ENCODE peak calls at places on chromosomes 12 and 14, in eight cellular contexts. Y is left lung, N is fibroblast of lung, F is adrenal gland, U is Panc1, Q is lung, B is GM23338, I is Peyer's patch. V is an unnamed sample. For H3K27me3, the result is how much of the 10 kb centered on the place peaks cover.

GRCh38 chr14:78863143-78863542 is 693.0 kb downstream of the NRXN3 start:
- DNase-seq in Y (no peak), N (peak), F (peak), U (no peak), Q (no peak), B (peak), I (no peak), V (no peak)

GRCh38 chr12:442235-442884 is 17.4 kb upstream of the B4GALNT3 start:
- DNase-seq in Y (no peak), N (peak), F (peak), U (no peak), Q (peak), B (peak), I (peak), V (peak)

GRCh38 chr12:31570880-31571279 is 20.1 kb downstream of the DENND5B start:
- DNase-seq in Y (no peak), N (no peak), F (no peak), U (no peak), Q (no peak), B (peak), I (no peak), V (no peak)

GRCh38 chr12:57429473-57430116 is 1.2 kb downstream of the R3HDM2 start:
- DNase-seq in Y (no peak), N (no peak), F (no peak), U (no peak), Q (no peak), B (no peak), I (peak), V (no peak)

GRCh38 chr12:131829795-131830334 is 1.7 kb downstream of the MMP17 start:
- DNase-seq in Y (peak), N (no peak), F (peak), U (no peak), Q (no peak), B (no peak), I (no peak), V (no peak)

GRCh38 chr12:29710104-29710503 is 73.6 kb downstream of the TMTC1 start:
- DNase-seq in Y (no peak), N (peak), F (no peak), U (no peak), Q (no peak), B (peak), I (no peak), V (no peak)

GRCh38 chr14:28264306-28264705 is 502.3 kb upstream of the FOXG1 start:
- DNase-seq in Y (no peak), N (peak), F (no peak), U (no peak), Q (no peak), B (no peak), I (no peak), V (no peak)

GRCh38 chr12:87728936-87729593 is 300.1 kb downstream of the C12orf50 start:
- DNase-seq in Y (no peak), N (peak), F (no peak), U (no peak), Q (no peak), B (no peak), I (no peak), V (no peak)

GRCh38 chr12:48875944-48876520 is 10.4 kb upstream of the RND1 start:
- DNase-seq in Y (no peak), N (peak), F (no peak), U (no peak), Q (no peak), B (no peak), I (no peak), V (no peak)

GRCh38 chr14:24398298-24398942 is 383 bp upstream of the NYNRIN start:
- DNase-seq in Y (no peak), N (no peak), F (no peak), U (no peak), Q (no peak), B (peak), I (peak), V (no peak)

GRCh38 chr12:32522322-32523221 is 123.2 kb downstream of the FGD4 start:
- DNase-seq in Y (no peak), N (peak), F (no peak), U (no peak), Q (no peak), B (no peak), I (no peak), V (no peak)

GRCh38 chr12:84502907-84503787 is 409.5 kb downstream of the SLC6A15 start:
- DNase-seq in Y (no peak), N (peak), F (peak), U (peak), Q (peak), B (peak), I (peak), V (no peak)

GRCh38 chr12:56521590-56522371 is at the start of gene RBMS2:
- DNase-seq in Y (peak), N (peak), F (peak), U (no peak), Q (peak), B (peak), I (peak), V (peak)

GRCh38 chr14:31024577-31025334 is 693 bp upstream of the AP4S1 start:
- DNase-seq in Y (no peak), N (peak), F (no peak), U (no peak), Q (no peak), B (no peak), I (no peak), V (no peak)

GRCh38 chr14:28381656-28382055 is 384.9 kb upstream of the FOXG1 start:
- DNase-seq in Y (no peak), N (peak), F (no peak), U (no peak), Q (no peak), B (no peak), I (no peak), V (no peak)

GRCh38 chr12:40646456-40646855 is 45.8 kb upstream of the CNTN1 start:
- DNase-seq in Y (no peak), N (no peak), F (no peak), U (no peak), Q (no peak), B (no peak), I (no peak), V (no peak)

GRCh38 chr12:27999521-27999920 is 27.0 kb upstream of the PTHLH start:
- DNase-seq in Y (no peak), N (peak), F (no peak), U (no peak), Q (no peak), B (no peak), I (no peak), V (no peak)

GRCh38 chr14:100603341-100604125 is 16.3 kb upstream of the BEGAIN start:
- DNase-seq in Y (no peak), N (no peak), F (no peak), U (no peak), Q (no peak), B (no peak), I (peak), V (no peak)

GRCh38 chr14:90609376-90609775 is 206.9 kb downstream of the TTC7B start:
- DNase-seq in Y (no peak), N (no peak), F (no peak), U (no peak), Q (no peak), B (no peak), I (no peak), V (no peak)

GRCh38 chr12:26691234-26691970 is 141.6 kb downstream of the ITPR2 start:
- DNase-seq in Y (no peak), N (peak), F (peak), U (peak), Q (no peak), B (peak), I (no peak), V (no peak)

GRCh38 chr14:52703225-52703624 is 3.8 kb upstream of the PSMC6 start:
- DNase-seq in Y (no peak), N (peak), F (peak), U (no peak), Q (peak), B (no peak), I (peak), V (no peak)

GRCh38 chr12:121295746-121296617 is 527 bp downstream of the CAMKK2 start:
- DNase-seq in Y (peak), N (no peak), F (no peak), U (no peak), Q (peak), B (peak), I (peak), V (peak)

GRCh38 chr14:57302883-57303282 is 34.1 kb downstream of the AP5M1 start:
- DNase-seq in Y (no peak), N (no peak), F (no peak), U (no peak), Q (no peak), B (no peak), I (no peak), V (no peak)

GRCh38 chr12:11947218-11947617 is 123.5 kb upstream of the BCL2L14 start:
- DNase-seq in Y (no peak), N (no peak), F (no peak), U (no peak), Q (no peak), B (no peak), I (no peak), V (no peak)

GRCh38 chr14:90545966-90546751 is 149.3 kb downstream of the CALM1 start:
- DNase-seq in Y (no peak), N (no peak), F (peak), U (no peak), Q (no peak), B (no peak), I (no peak), V (no peak)

GRCh38 chr12:19223018-19223417 is 93.5 kb downstream of the PLEKHA5 start:
- DNase-seq in Y (no peak), N (peak), F (no peak), U (no peak), Q (no peak), B (peak), I (no peak), V (no peak)

GRCh38 chr14:95318399-95318834 is 1.3 kb downstream of the CLMN start:
- DNase-seq in Y (no peak), N (no peak), F (no peak), U (no peak), Q (no peak), B (no peak), I (no peak), V (no peak)

GRCh38 chr14:50768220-50768619 is 62.7 kb downstream of the NIN start:
- DNase-seq in Y (no peak), N (no peak), F (no peak), U (no peak), Q (no peak), B (no peak), I (no peak), V (no peak)

GRCh38 chr12:79935624-79936040 is 735 bp upstream of the PPP1R12A start:
- DNase-seq in Y (no peak), N (peak), F (no peak), U (no peak), Q (no peak), B (peak), I (no peak), V (no peak)

GRCh38 chr12:10140001-10140400 is 10.0 kb upstream of the CLEC7A start:
- DNase-seq in Y (no peak), N (peak), F (no peak), U (no peak), Q (peak), B (peak), I (no peak), V (peak)

GRCh38 chr12:459430-460258 is at the start of gene B4GALNT3:
- DNase-seq in Y (peak), N (peak), F (peak), U (no peak), Q (peak), B (peak), I (peak), V (peak)

GRCh38 chr14:53967606-53968005 is 11.0 kb upstream of the BMP4 start:
- DNase-seq in Y (no peak), N (no peak), F (no peak), U (no peak), Q (no peak), B (no peak), I (peak), V (no peak)

GRCh38 chr14:104469591-104469990 is 110.0 kb upstream of the C14orf180 start:
- DNase-seq in Y (no peak), N (no peak), F (no peak), U (no peak), Q (no peak), B (no peak), I (no peak), V (no peak)

GRCh38 chr14:104472536-104473243 is 106.9 kb upstream of the C14orf180 start:
- DNase-seq in Y (no peak), N (no peak), F (no peak), U (no peak), Q (no peak), B (no peak), I (no peak), V (no peak)

GRCh38 chr14:104470588-104470987 is 109.0 kb upstream of the C14orf180 start:
- DNase-seq in Y (no peak), N (no peak), F (no peak), U (no peak), Q (no peak), B (no peak), I (no peak), V (no peak)

GRCh38 chr14:104472073-104472472 is 107.5 kb upstream of the C14orf180 start:
- DNase-seq in Y (no peak), N (no peak), F (no peak), U (no peak), Q (no peak), B (no peak), I (no peak), V (no peak)

DNA sequence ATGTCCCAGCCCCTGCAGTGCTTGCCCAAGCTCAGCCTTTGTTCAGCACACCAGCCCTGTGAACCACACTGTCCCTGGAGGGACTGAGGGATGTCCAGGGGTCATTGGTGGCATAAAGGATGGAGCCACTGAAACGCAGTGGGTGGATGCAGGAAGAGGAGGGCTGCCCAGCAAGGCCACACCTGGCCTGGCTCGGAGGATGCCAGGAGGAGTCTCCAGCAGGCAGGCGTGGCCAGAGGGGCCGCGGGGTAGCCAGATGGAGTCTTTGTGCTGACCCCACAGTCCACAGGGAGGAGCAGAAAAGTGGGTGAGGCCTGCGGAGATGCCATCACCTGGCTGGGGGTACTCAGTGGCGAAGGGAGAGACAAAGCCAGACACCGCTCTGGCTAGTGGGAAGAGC is 108.5 kb upstream of the C14orf180 start:
- DNase-seq in Y (no peak), N (no peak), F (no peak), U (no peak), Q (no peak), B (no peak), I (no peak), V (no peak)
- H3K27me3 ChIP-seq in Y (under half), N (under half), F (under half), U (under half), Q (under half), B (under half), I (under half), V (under half)

GRCh38 chr12:3973269-3973884 is 100.2 kb upstream of the PARP11 start:
- DNase-seq in Y (no peak), N (no peak), F (no peak), U (no peak), Q (no peak), B (no peak), I (no peak), V (no peak)
- H3K27ac ChIP-seq in Y (no peak), N (no peak), F (no peak), U (no peak), Q (no peak), B (no peak), I (no peak), V (peak)

GRCh38 chr14:68978550-68978911 is 571 bp downstream of the ACTN1 start:
- DNase-seq in Y (peak), N (peak), F (peak), U (no peak), Q (peak), B (peak), I (peak), V (peak)
- TF ChIP-seq CTCF in Y (no peak), N (no peak), F (no peak), U (no peak), Q (no peak), B (no peak), I (no peak), V (no peak)

GRCh38 chr12:94123127-94123526 is 25.2 kb upstream of the PLXNC1 start:
- DNase-seq in Y (no peak), N (no peak), F (no peak), U (no peak), Q (no peak), B (no peak), I (no peak), V (no peak)
- H3K27me3 ChIP-seq in Y (under half), N (under half), F (under half), U (under half), Q (under half), B (under half), I (under half), V (under half)

DNA sequence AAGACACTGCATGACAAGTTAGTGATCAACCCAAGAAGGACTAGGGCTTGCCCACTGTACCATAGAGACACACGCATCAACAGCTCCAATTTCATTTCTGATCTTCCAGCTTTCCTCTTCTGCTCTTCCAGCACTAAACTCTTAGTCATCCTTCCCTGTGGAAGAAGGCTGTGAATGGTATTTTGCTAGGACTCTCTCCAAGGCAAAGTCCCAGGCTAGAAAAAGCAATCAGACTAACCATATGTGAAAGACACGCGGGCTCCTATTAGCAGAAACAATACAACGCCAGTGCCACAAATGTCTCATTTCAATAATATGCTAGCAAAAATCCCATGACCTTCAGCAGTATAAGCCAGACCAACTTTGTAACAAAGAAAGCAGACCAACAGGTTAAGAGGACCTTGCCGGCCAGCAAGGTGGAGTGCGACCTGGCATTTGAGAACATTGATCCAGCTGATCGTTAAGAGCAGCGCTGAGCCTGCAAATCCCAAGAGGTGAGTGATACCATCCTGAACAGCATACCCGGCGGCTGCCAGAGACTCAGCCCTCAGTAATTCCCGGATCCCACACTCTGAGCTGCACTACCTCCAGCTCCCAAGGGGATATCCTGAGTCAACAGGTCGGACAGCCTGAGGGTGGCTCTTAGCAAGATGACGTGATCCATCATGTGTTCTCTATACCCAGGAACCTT is 132.5 kb downstream of the FOXN3 start:
- DNase-seq in Y (no peak), N (peak), F (no peak), U (no peak), Q (no peak), B (no peak), I (peak), V (no peak)
- H3K27ac ChIP-seq in Y (no peak), N (no peak), F (no peak), U (no peak), Q (no peak), B (peak), I (no peak), V (no peak)

GRCh38 chr14:70917633-70918032 is 10.4 kb downstream of the PCNX1 start:
- DNase-seq in Y (no peak), N (no peak), F (no peak), U (no peak), Q (no peak), B (no peak), I (no peak), V (no peak)

GRCh38 chr14:70919774-70920173 is 12.5 kb downstream of the PCNX1 start:
- DNase-seq in Y (no peak), N (peak), F (no peak), U (no peak), Q (no peak), B (peak), I (no peak), V (no peak)

GRCh38 chr14:70915415-70915814 is 8.2 kb downstream of the PCNX1 start:
- DNase-seq in Y (no peak), N (no peak), F (no peak), U (no peak), Q (no peak), B (no peak), I (no peak), V (no peak)

GRCh38 chr14:70916300-70916699 is 9.0 kb downstream of the PCNX1 start:
- DNase-seq in Y (no peak), N (no peak), F (no peak), U (no peak), Q (no peak), B (no peak), I (no peak), V (no peak)

GRCh38 chr14:70916776-70917175 is 9.5 kb downstream of the PCNX1 start:
- DNase-seq in Y (no peak), N (no peak), F (no peak), U (no peak), Q (no peak), B (no peak), I (no peak), V (no peak)
- TF ChIP-seq CTCF in Y (no peak), N (no peak), F (no peak), U (no peak), Q (no peak), B (no peak), I (no peak), V (no peak)

GRCh38 chr12:109618091-109618490 is 44.5 kb downstream of the MVK start:
- DNase-seq in Y (no peak), N (no peak), F (no peak), U (no peak), Q (no peak), B (no peak), I (no peak), V (no peak)

GRCh38 chr12:109613611-109614455 is 40.2 kb downstream of the MVK start:
- DNase-seq in Y (no peak), N (no peak), F (no peak), U (no peak), Q (no peak), B (peak), I (no peak), V (no peak)

GRCh38 chr12:109617496-109617895 is 43.9 kb downstream of the MVK start:
- DNase-seq in Y (no peak), N (no peak), F (no peak), U (no peak), Q (no peak), B (no peak), I (no peak), V (no peak)

GRCh38 chr12:109612975-109613502 is 39.4 kb downstream of the MVK start:
- DNase-seq in Y (no peak), N (no peak), F (no peak), U (no peak), Q (no peak), B (peak), I (no peak), V (no peak)

GRCh38 chr12:109615556-109616229 is 42.1 kb downstream of the MVK start:
- DNase-seq in Y (no peak), N (no peak), F (no peak), U (no peak), Q (no peak), B (no peak), I (no peak), V (no peak)
- H3K27me3 ChIP-seq in Y (under half), N (under half), F (under half), U (under half), Q (under half), B (under half), I (under half), V (under half)